ENCODE peak calls at places on chromosomes 16 and 17, in nine cellular contexts. Z is ascending aorta, K is left ventricle myocardium inferior, W is SJCRH30, A is mesenchymal stem cell, I is iPS DF 6.9, G is colonic mucosa, E is ovary, R is SJSA1. C is an unnamed sample. For H3K4me1, the result is how much of the 10 kb centered on the place peaks cover.

GRCh38 chr16:10828851-10829331 is 10.3 kb upstream of the TVP23A start:
- DNase-seq in Z (peak), K (peak), W (peak), A (no peak), I (no peak), G (peak), E (peak), R (no peak), C (no peak)

GRCh38 chr17:41773731-41774193 is 12.7 kb downstream of the JUP start:
- DNase-seq in Z (no peak), K (no peak), W (no peak), A (peak), I (no peak), G (peak), E (no peak), R (no peak), C (no peak)

GRCh38 chr17:34366529-34367107 is 3.6 kb upstream of the CCL1 start:
- DNase-seq in Z (no peak), K (no peak), W (no peak), A (no peak), I (no peak), G (no peak), E (no peak), R (no peak), C (no peak)

GRCh38 chr17:53191878-53192277 is 630.8 kb upstream of the KIF2B start:
- DNase-seq in Z (no peak), K (no peak), W (peak), A (no peak), I (no peak), G (no peak), E (no peak), R (no peak), C (no peak)

GRCh38 chr16:24504467-24505345 is 34.7 kb upstream of the RBBP6 start:
- DNase-seq in Z (no peak), K (no peak), W (peak), A (peak), I (no peak), G (peak), E (peak), R (peak), C (peak)

GRCh38 chr16:73152731-73153130 is 104.8 kb upstream of the ZFHX3 start:
- DNase-seq in Z (no peak), K (no peak), W (peak), A (no peak), I (no peak), G (no peak), E (no peak), R (no peak), C (no peak)

GRCh38 chr17:79836952-79837887 is 2.0 kb downstream of the CBX4 start:
- DNase-seq in Z (no peak), K (peak), W (peak), A (peak), I (no peak), G (peak), E (peak), R (no peak), C (peak)

GRCh38 chr17:80137131-80137530 is 9.8 kb downstream of the EIF4A3 start:
- DNase-seq in Z (no peak), K (no peak), W (no peak), A (no peak), I (no peak), G (no peak), E (no peak), R (no peak), C (no peak)

GRCh38 chr17:13765701-13766100 is 164.0 kb upstream of the HS3ST3A1 start:
- DNase-seq in Z (no peak), K (no peak), W (no peak), A (peak), I (no peak), G (no peak), E (no peak), R (no peak), C (no peak)

GRCh38 chr16:89011909-89012621 is 35.1 kb upstream of the CBFA2T3 start:
- DNase-seq in Z (no peak), K (no peak), W (no peak), A (no peak), I (no peak), G (no peak), E (no peak), R (no peak), C (no peak)

GRCh38 chr16:24853830-24854229 is 8.1 kb downstream of the SLC5A11 start:
- DNase-seq in Z (no peak), K (peak), W (peak), A (peak), I (no peak), G (no peak), E (peak), R (peak), C (no peak)

GRCh38 chr17:62966426-62967110 is 533 bp downstream of the TANC2 start:
- DNase-seq in Z (no peak), K (peak), W (peak), A (peak), I (no peak), G (peak), E (peak), R (no peak), C (no peak)

GRCh38 chr17:34584805-34585416 is 5.5 kb downstream of the TMEM132E start:
- DNase-seq in Z (no peak), K (no peak), W (peak), A (no peak), I (no peak), G (no peak), E (no peak), R (no peak), C (no peak)

GRCh38 chr17:43445009-43445589 is 38.7 kb upstream of the DHX8 start:
- DNase-seq in Z (no peak), K (no peak), W (no peak), A (no peak), I (no peak), G (no peak), E (no peak), R (no peak), C (no peak)

GRCh38 chr17:75549246-75550138 is 24.0 kb downstream of the LLGL2 start:
- DNase-seq in Z (no peak), K (no peak), W (peak), A (no peak), I (peak), G (peak), E (no peak), R (no peak), C (no peak)

GRCh38 chr17:27878776-27879562 is 14.2 kb downstream of the LYRM9 start:
- DNase-seq in Z (no peak), K (no peak), W (peak), A (no peak), I (no peak), G (no peak), E (peak), R (no peak), C (peak)

GRCh38 chr17:27882162-27882840 is 10.9 kb downstream of the LYRM9 start:
- DNase-seq in Z (no peak), K (no peak), W (no peak), A (no peak), I (no peak), G (no peak), E (no peak), R (no peak), C (no peak)

GRCh38 chr17:27879987-27880608 is 13.1 kb downstream of the LYRM9 start:
- DNase-seq in Z (no peak), K (peak), W (peak), A (peak), I (peak), G (peak), E (peak), R (peak), C (peak)
- H3K4me1 ChIP-seq in Z (under half), K (under half), W (under half), A (under half), I (under half), G (under half), E (under half), R (under half), C (under half)

GRCh38 chr16:71210-71539 is 1.3 kb downstream of the RHBDF1 start:
- DNase-seq in Z (no peak), K (no peak), W (no peak), A (no peak), I (no peak), G (no peak), E (no peak), R (no peak), C (no peak)
- H3K4me3 ChIP-seq in Z (peak), K (peak), W (peak), A (peak), I (no peak), G (peak), E (peak), R (peak), C (no peak)

GRCh38 chr16:85569615-85570212 is 43.4 kb upstream of the GSE1 start:
- DNase-seq in Z (no peak), K (no peak), W (peak), A (peak), I (no peak), G (no peak), E (no peak), R (no peak), C (no peak)
- H3K4me1 ChIP-seq in Z (under half), K (under half), W (under half), A (half or more), I (under half), G (half or more), E (under half), R (under half), C (under half)

GRCh38 chr16:67460168-67460567 is 20.8 kb downstream of the ATP6V0D1 start:
- DNase-seq in Z (no peak), K (peak), W (no peak), A (no peak), I (no peak), G (peak), E (no peak), R (no peak), C (no peak)

GRCh38 chr16:67460961-67461360 is 20.0 kb downstream of the ATP6V0D1 start:
- DNase-seq in Z (no peak), K (no peak), W (no peak), A (no peak), I (no peak), G (no peak), E (no peak), R (no peak), C (no peak)

GRCh38 chr16:67462279-67462655 is 18.7 kb downstream of the ATP6V0D1 start:
- DNase-seq in Z (no peak), K (no peak), W (no peak), A (no peak), I (no peak), G (no peak), E (no peak), R (no peak), C (no peak)

GRCh38 chr16:67463059-67463458 is 17.9 kb downstream of the ATP6V0D1 start:
- DNase-seq in Z (no peak), K (no peak), W (no peak), A (no peak), I (no peak), G (peak), E (no peak), R (no peak), C (no peak)

DNA sequence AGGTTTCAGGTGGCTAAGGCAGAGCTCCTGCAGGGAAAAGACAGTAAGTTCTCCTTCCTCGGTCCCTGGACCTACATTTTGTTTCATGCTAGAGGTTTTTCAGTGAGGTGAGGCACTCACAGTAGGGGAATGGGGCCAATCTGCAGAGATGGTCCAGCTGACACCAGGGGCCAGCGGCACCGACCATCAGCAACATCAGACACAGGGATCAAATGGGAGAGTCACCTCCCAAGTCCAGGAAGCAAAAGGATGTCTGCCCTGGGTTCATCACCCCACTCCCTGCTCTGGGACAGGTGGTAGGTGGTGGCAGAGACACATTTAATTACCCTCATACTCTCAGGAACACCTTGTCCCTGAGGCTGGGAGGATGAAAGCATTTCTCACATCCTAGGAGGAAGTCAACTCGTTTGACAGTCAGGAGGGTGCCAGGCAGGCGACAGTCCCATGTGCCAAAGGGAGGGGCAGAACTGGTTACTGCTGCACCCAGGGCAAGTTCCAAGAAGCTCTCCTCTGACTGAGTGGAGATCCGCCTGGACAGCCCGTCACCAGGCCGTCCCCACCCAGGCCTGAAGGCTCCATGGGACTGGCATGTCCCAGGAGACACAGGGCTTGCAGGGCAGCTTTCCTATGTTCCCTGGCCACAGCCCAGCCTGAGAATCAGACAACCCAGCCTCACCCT is 19.2 kb downstream of the ATP6V0D1 start:
- DNase-seq in Z (no peak), K (no peak), W (no peak), A (no peak), I (no peak), G (peak), E (no peak), R (no peak), C (no peak)
- H3K4me3 ChIP-seq in Z (no peak), K (no peak), W (no peak), A (no peak), I (no peak), G (no peak), E (no peak), R (no peak), C (no peak)

GRCh38 chr17:1386265-1386664 is 13.8 kb downstream of the YWHAE start:
- DNase-seq in Z (no peak), K (no peak), W (no peak), A (no peak), I (no peak), G (no peak), E (no peak), R (no peak), C (no peak)
- H3K4me1 ChIP-seq in Z (under half), K (half or more), W (under half), A (under half), I (under half), G (under half), E (under half), R (under half), C (under half)

GRCh38 chr17:81955058-81955681 is 5.8 kb downstream of the NOTUM start:
- DNase-seq in Z (no peak), K (no peak), W (no peak), A (no peak), I (no peak), G (no peak), E (no peak), R (no peak), C (no peak)

GRCh38 chr17:81958633-81959342 is 2.2 kb downstream of the NOTUM start:
- DNase-seq in Z (no peak), K (no peak), W (no peak), A (no peak), I (no peak), G (no peak), E (no peak), R (no peak), C (no peak)

GRCh38 chr17:81957691-81958432 is 3.1 kb downstream of the NOTUM start:
- DNase-seq in Z (no peak), K (no peak), W (no peak), A (no peak), I (no peak), G (no peak), E (no peak), R (no peak), C (no peak)

GRCh38 chr17:81955756-81956544 is 5.0 kb downstream of the NOTUM start:
- DNase-seq in Z (no peak), K (no peak), W (no peak), A (no peak), I (no peak), G (no peak), E (no peak), R (no peak), C (no peak)

GRCh38 chr17:81956607-81957589 is 4.1 kb downstream of the NOTUM start:
- DNase-seq in Z (no peak), K (no peak), W (no peak), A (no peak), I (no peak), G (no peak), E (no peak), R (no peak), C (no peak)
- H3K4me3 ChIP-seq in Z (no peak), K (no peak), W (no peak), A (no peak), I (no peak), G (no peak), E (no peak), R (no peak), C (no peak)

GRCh38 chr17:50594931-50595330 is 34.4 kb downstream of the CACNA1G start:
- DNase-seq in Z (no peak), K (no peak), W (no peak), A (no peak), I (no peak), G (no peak), E (no peak), R (no peak), C (no peak)
- H3K4me1 ChIP-seq in Z (under half), K (under half), W (under half), A (under half), I (under half), G (under half), E (under half), R (under half), C (under half)

DNA sequence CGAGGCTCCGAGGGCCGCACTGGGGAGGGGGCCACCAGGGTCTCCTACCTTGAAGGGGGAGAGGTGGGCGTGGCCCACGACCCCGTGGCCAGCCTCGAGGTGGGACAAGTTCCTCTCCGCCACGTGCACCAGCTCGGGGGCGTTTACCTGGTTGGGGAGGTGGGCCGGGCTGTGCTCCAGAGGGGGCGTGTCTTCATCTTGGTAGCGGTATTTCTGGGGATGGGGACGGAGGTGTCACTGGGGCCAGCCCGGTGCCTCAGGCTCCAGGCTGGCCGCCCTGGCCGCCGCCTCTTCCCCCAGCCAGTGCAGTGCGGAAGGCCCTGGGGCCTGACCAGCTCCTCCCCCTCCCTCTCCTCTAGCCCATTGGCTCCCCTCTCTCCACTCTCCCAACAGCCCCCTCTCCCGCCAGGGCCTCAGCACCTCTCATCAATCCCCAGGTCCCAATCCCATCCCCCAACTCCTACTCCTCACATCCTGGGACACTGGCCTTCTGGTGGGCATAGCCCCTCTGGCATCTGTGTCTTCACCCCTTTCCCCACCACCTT is 11.5 kb downstream of the DLG4 start:
- DNase-seq in Z (no peak), K (peak), W (no peak), A (no peak), I (no peak), G (no peak), E (no peak), R (no peak), C (no peak)
- H3K4me3 ChIP-seq in Z (no peak), K (no peak), W (no peak), A (no peak), I (peak), G (no peak), E (no peak), R (no peak), C (no peak)

DNA sequence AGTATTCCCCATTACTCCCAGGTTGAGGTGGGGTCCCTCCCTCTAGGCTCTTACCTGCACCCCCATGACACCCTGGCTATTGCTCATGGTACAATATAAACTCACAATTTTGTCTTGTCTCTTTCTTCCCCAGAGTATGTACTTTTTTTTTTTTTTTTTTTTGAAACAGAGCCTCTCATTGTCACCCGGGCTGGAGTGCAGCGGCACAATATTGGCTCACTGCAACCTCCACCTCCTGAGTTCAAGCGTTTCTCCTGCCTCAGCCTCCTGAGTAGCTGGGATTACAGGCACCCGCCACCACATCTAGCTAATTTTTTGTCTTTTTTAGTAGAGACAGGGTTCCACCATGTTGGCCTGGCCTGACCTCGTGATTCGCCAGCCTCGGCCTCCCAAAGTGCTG is 8.5 kb downstream of the KANSL1 start:
- DNase-seq in Z (no peak), K (no peak), W (no peak), A (no peak), I (no peak), G (no peak), E (no peak), R (no peak), C (no peak)
- H3K4me1 ChIP-seq in Z (under half), K (half or more), W (under half), A (under half), I (under half), G (under half), E (under half), R (under half), C (half or more)

GRCh38 chr17:6426356-6427101 is 8.4 kb downstream of the AIPL1 start:
- DNase-seq in Z (no peak), K (no peak), W (no peak), A (no peak), I (no peak), G (no peak), E (no peak), R (no peak), C (no peak)

GRCh38 chr17:6423931-6424330 is 11.0 kb downstream of the AIPL1 start:
- DNase-seq in Z (no peak), K (no peak), W (no peak), A (no peak), I (no peak), G (no peak), E (no peak), R (no peak), C (no peak)

GRCh38 chr17:6422654-6423241 is 12.2 kb downstream of the AIPL1 start:
- DNase-seq in Z (no peak), K (no peak), W (no peak), A (no peak), I (no peak), G (no peak), E (no peak), R (no peak), C (no peak)

GRCh38 chr17:6427284-6427781 is 7.6 kb downstream of the AIPL1 start:
- DNase-seq in Z (no peak), K (no peak), W (no peak), A (peak), I (no peak), G (no peak), E (no peak), R (no peak), C (peak)

GRCh38 chr17:6425407-6425806 is 9.5 kb downstream of the AIPL1 start:
- DNase-seq in Z (no peak), K (no peak), W (no peak), A (no peak), I (no peak), G (no peak), E (no peak), R (no peak), C (no peak)
- H3K4me3 ChIP-seq in Z (no peak), K (no peak), W (no peak), A (no peak), I (no peak), G (no peak), E (no peak), R (no peak), C (no peak)